ENCODE peak calls at places on chromosomes 3 and 15, in four cellular contexts. H is activated T-cell treated with anti-CD3 and anti-CD28 coated beads for 1 hour, C is skeletal muscle cell, L is T-helper 2 cell. P is an unnamed sample.

GRCh38 chr15:32936283-32936918 is 218.6 kb downstream of the GREM1 start:
- DNase-seq in C (no peak), L (no peak), H (no peak), P (no peak)

GRCh38 chr3:116947809-116948208 is 238.2 kb downstream of the TUSC7 start:
- DNase-seq in C (no peak), L (no peak), H (no peak), P (no peak)

GRCh38 chr15:43256341-43256740 is 10.4 kb downstream of the TGM5 start:
- DNase-seq in H (no peak), C (no peak), L (no peak), P (no peak)

GRCh38 chr3:184300377-184300717 is 1.3 kb downstream of the PSMD2 start:
- DNase-seq in H (no peak), C (no peak), L (no peak), P (no peak)

GRCh38 chr3:15276028-15276717 is 56.2 kb downstream of the SH3BP5 start:
- DNase-seq in L (no peak), H (no peak), C (no peak), P (no peak)

GRCh38 chr15:63329567-63330350 is 51.9 kb downstream of the CA12 start:
- DNase-seq in H (no peak), C (no peak), L (no peak), P (no peak)

GRCh38 chr3:50412355-50412754 is 53.0 kb upstream of the TMEM115 start:
- DNase-seq in L (no peak), C (no peak), H (no peak), P (no peak)

GRCh38 chr3:64357481-64357880 is 132.2 kb upstream of the PRICKLE2 start:
- DNase-seq in H (no peak), C (no peak), L (no peak), P (no peak)

GRCh38 chr3:134836921-134837320 is 41.9 kb downstream of the EPHB1 start:
- DNase-seq in L (no peak), H (no peak), C (no peak), P (no peak)

GRCh38 chr15:27017168-27017809 is 46.3 kb downstream of the GABRG3 start:
- DNase-seq in C (peak; percentile 6), L (no peak), H (no peak), P (peak; percentile 5)

GRCh38 chr3:147369671-147370123 is 36.6 kb downstream of the ZIC4 start:
- DNase-seq in H (no peak), L (no peak), C (no peak), P (no peak)

GRCh38 chr3:108297636-108298035 is 1.3 kb downstream of the HHLA2 start:
- DNase-seq in C (no peak), L (no peak), H (no peak), P (no peak)

GRCh38 chr3:141234283-141234682 is 2.7 kb downstream of the PXYLP1 start:
- DNase-seq in C (no peak), L (no peak), H (no peak), P (no peak)

GRCh38 chr3:50303038-50303815 is at the start of gene HYAL1:
- DNase-seq in H (no peak), L (no peak), C (no peak), P (no peak)

GRCh38 chr3:146115619-146116018 is 45.4 kb downstream of the PLOD2 start:
- DNase-seq in C (no peak), L (no peak), H (no peak), P (no peak)

GRCh38 chr3:25293736-25294135 is 134.3 kb upstream of the RARB start:
- DNase-seq in H (no peak), C (no peak), L (no peak), P (no peak)